ENCODE peak calls at places on chromosomes 3 and 15, in six cellular contexts. U is ACHN, D is bronchial epithelial cell, C is NCI-H774, S is fibroblast of the aortic adventitia, I is HL-60. E is an unnamed sample.

GRCh38 chr15:87045741-87046140 is 966.1 kb downstream of the AGBL1 start:
- DNase-seq in U (no peak), I (no peak), C (no peak), S (no peak), D (peak; percentile 36), E (no peak)

GRCh38 chr3:32457971-32458471 is 44.6 kb downstream of the CMTM6 start:
- DNase-seq in C (no peak), S (no peak), I (no peak), D (no peak), U (no peak), E (no peak)

GRCh38 chr3:160695906-160696305 is 18.9 kb downstream of the ARL14 start:
- DNase-seq in C (no peak), D (no peak), I (no peak), U (no peak), S (peak; percentile 22), E (no peak)

GRCh38 chr3:34377961-34378360 is 579.5 kb downstream of the PDCD6IP start:
- DNase-seq in C (no peak), D (no peak), I (no peak), S (no peak), U (no peak), E (no peak)

GRCh38 chr3:141979050-141979671 is 102.7 kb downstream of the ATP1B3 start:
- DNase-seq in U (peak; percentile 28), D (peak; percentile 91), C (no peak), S (peak; percentile 74), I (no peak), E (no peak)

GRCh38 chr15:66749841-66750575 is 48.0 kb downstream of the SMAD6 start:
- DNase-seq in S (no peak), D (no peak), I (no peak), U (no peak), C (no peak), E (no peak)

GRCh38 chr3:11445883-11446282 is 173.7 kb downstream of the ATG7 start:
- DNase-seq in I (no peak), C (no peak), U (no peak), D (no peak), S (peak; percentile 87), E (no peak)

GRCh38 chr15:40249477-40250303 is 10.8 kb downstream of the PAK6 start:
- DNase-seq in C (no peak), I (no peak), S (peak; percentile 41), D (peak; percentile 61), U (no peak), E (no peak)

GRCh38 chr3:48047841-48048456 is 31.7 kb upstream of the MAP4 start:
- DNase-seq in D (peak; percentile 30), U (no peak), I (no peak), C (no peak), S (peak; percentile 70), E (no peak)

GRCh38 chr3:17820704-17821103 is 78.3 kb upstream of the TBC1D5 start:
- DNase-seq in C (no peak), I (no peak), U (no peak), D (no peak), S (no peak), E (no peak)

GRCh38 chr3:112894258-112894657 is 47.6 kb upstream of the CD200R1L start:
- DNase-seq in D (peak; percentile 65), S (peak; percentile 22), I (no peak), U (peak; percentile 22), C (no peak), E (no peak)

GRCh38 chr3:67593761-67594234 is 60.6 kb downstream of the SUCLG2 start:
- DNase-seq in U (no peak), I (no peak), S (peak; percentile 52), C (no peak), D (peak; percentile 52), E (no peak)

GRCh38 chr3:4548769-4549168 is 55.6 kb downstream of the ITPR1 start:
- DNase-seq in U (no peak), C (no peak), I (no peak), D (no peak), S (no peak), E (no peak)

E was measured in CMK.